ENCODE peak calls at places on chromosomes 11 and 22, in five cellular contexts. One of them, this sample, is unnamed.

GRCh38 chr11:94104734-94105133 is 23.9 kb upstream of the PANX1 start:
- DNase-seq in H1: no peak
- DNase-seq in neuronal stem cell: no peak
- DNase-seq in H9: no peak
- DNase-seq in mesenchymal stem cell: no peak
- DNase-seq in this sample: no peak

GRCh38 chr11:17396598-17397310 is 8.3 kb upstream of the KCNJ11 start:
- DNase-seq in H1: no peak
- DNase-seq in mesenchymal stem cell: no peak
- DNase-seq in neuronal stem cell: no peak
- DNase-seq in H9: no peak
- DNase-seq in this sample: no peak

GRCh38 chr11:27839226-27839913 is 139.1 kb upstream of the BDNF start:
- DNase-seq in H1: no peak
- DNase-seq in mesenchymal stem cell: peak
- DNase-seq in H9: no peak
- DNase-seq in neuronal stem cell: no peak
- DNase-seq in this sample: peak

GRCh38 chr22:17633217-17633997 is 4.9 kb upstream of the ATP6V1E1 start:
- DNase-seq in mesenchymal stem cell: peak
- DNase-seq in neuronal stem cell: no peak
- DNase-seq in H9: no peak
- DNase-seq in H1: no peak
- DNase-seq in this sample: peak

GRCh38 chr11:79414644-79415317 is 26.0 kb downstream of the TENM4 start:
- DNase-seq in neuronal stem cell: no peak
- DNase-seq in mesenchymal stem cell: peak
- DNase-seq in H9: no peak
- DNase-seq in H1: no peak
- DNase-seq in this sample: peak

GRCh38 chr11:121244861-121245260 is 47.7 kb upstream of the SC5D start:
- DNase-seq in H9: no peak
- DNase-seq in H1: no peak
- DNase-seq in mesenchymal stem cell: no peak
- DNase-seq in neuronal stem cell: no peak
- DNase-seq in this sample: no peak

GRCh38 chr11:78647986-78648875 is 73.6 kb upstream of the NARS2 start:
- DNase-seq in neuronal stem cell: no peak
- DNase-seq in H9: no peak
- DNase-seq in H1: no peak
- DNase-seq in mesenchymal stem cell: no peak
- DNase-seq in this sample: no peak

GRCh38 chr11:33402066-33402465 is 144.9 kb downstream of the HIPK3 start:
- DNase-seq in H1: no peak
- DNase-seq in mesenchymal stem cell: no peak
- DNase-seq in H9: no peak
- DNase-seq in neuronal stem cell: no peak
- DNase-seq in this sample: no peak

GRCh38 chr11:27882066-27882697 is 181.9 kb upstream of the BDNF start:
- DNase-seq in mesenchymal stem cell: peak
- DNase-seq in H1: no peak
- DNase-seq in neuronal stem cell: no peak
- DNase-seq in H9: no peak
- DNase-seq in this sample: peak

GRCh38 chr11:3959015-3959917 is 103.8 kb downstream of the STIM1 start:
- DNase-seq in neuronal stem cell: no peak
- DNase-seq in H9: no peak
- DNase-seq in H1: no peak
- DNase-seq in mesenchymal stem cell: peak
- DNase-seq in this sample: peak

GRCh38 chr22:30033137-30033536 is 47.1 kb upstream of the HORMAD2 start:
- DNase-seq in H1: no peak
- DNase-seq in H9: no peak
- DNase-seq in mesenchymal stem cell: no peak
- DNase-seq in neuronal stem cell: no peak
- DNase-seq in this sample: no peak

GRCh38 chr22:25942126-25942988 is 200.4 kb downstream of the MYO18B start:
- DNase-seq in H9: no peak
- DNase-seq in H1: no peak
- DNase-seq in neuronal stem cell: no peak
- DNase-seq in mesenchymal stem cell: no peak
- DNase-seq in this sample: no peak

GRCh38 chr22:31616315-31616980 is 45.6 kb downstream of the PISD start:
- DNase-seq in mesenchymal stem cell: no peak
- DNase-seq in H1: no peak
- DNase-seq in neuronal stem cell: no peak
- DNase-seq in H9: no peak
- DNase-seq in this sample: no peak

GRCh38 chr11:2771758-2772466 is 72.1 kb upstream of the KCNQ1OT1 start:
- DNase-seq in mesenchymal stem cell: no peak
- DNase-seq in H1: no peak
- DNase-seq in H9: peak
- DNase-seq in neuronal stem cell: no peak
- DNase-seq in this sample: no peak

GRCh38 chr11:96102664-96103068 is 178.8 kb upstream of the MTMR2 start:
- DNase-seq in neuronal stem cell: no peak
- DNase-seq in H1: no peak
- DNase-seq in mesenchymal stem cell: peak
- DNase-seq in H9: no peak
- DNase-seq in this sample: peak

GRCh38 chr22:39220897-39221850 is 23.6 kb downstream of the PDGFB start:
- DNase-seq in neuronal stem cell: no peak
- DNase-seq in H1: no peak
- DNase-seq in mesenchymal stem cell: no peak
- DNase-seq in H9: peak
- DNase-seq in this sample: peak

GRCh38 chr22:45903355-45904149 is 73.4 kb downstream of the WNT7B start:
- DNase-seq in H9: no peak
- DNase-seq in neuronal stem cell: no peak
- DNase-seq in mesenchymal stem cell: peak
- DNase-seq in H1: no peak
- DNase-seq in this sample: peak

GRCh38 chr11:7655253-7656217 is 17.8 kb downstream of the CYB5R2 start:
- DNase-seq in mesenchymal stem cell: no peak
- DNase-seq in neuronal stem cell: no peak
- DNase-seq in H1: no peak
- DNase-seq in H9: no peak
- DNase-seq in this sample: no peak

GRCh38 chr22:41092023-41092817 is at the start of gene EP300:
- DNase-seq in H1: no peak
- DNase-seq in mesenchymal stem cell: peak
- DNase-seq in H9: peak
- DNase-seq in neuronal stem cell: peak
- DNase-seq in this sample: peak

GRCh38 chr22:45131749-45132148 is 32.0 kb upstream of the NUP50 start:
- DNase-seq in H9: no peak
- DNase-seq in mesenchymal stem cell: no peak
- DNase-seq in neuronal stem cell: no peak
- DNase-seq in H1: no peak
- DNase-seq in this sample: no peak

GRCh38 chr11:65262775-65263174 is 1.0 kb downstream of the POLA2 start:
- DNase-seq in mesenchymal stem cell: no peak
- DNase-seq in H9: no peak
- DNase-seq in H1: no peak
- DNase-seq in neuronal stem cell: no peak
- DNase-seq in this sample: no peak

GRCh38 chr11:102345923-102346322 is 1.1 kb upstream of the BIRC2 start:
- DNase-seq in H1: no peak
- DNase-seq in neuronal stem cell: peak
- DNase-seq in mesenchymal stem cell: peak
- DNase-seq in H9: no peak
- DNase-seq in this sample: peak

GRCh38 chr11:2303627-2304155 is 1.9 kb downstream of the TSPAN32 start:
- DNase-seq in H1: no peak
- DNase-seq in neuronal stem cell: no peak
- DNase-seq in H9: peak
- DNase-seq in mesenchymal stem cell: no peak
- DNase-seq in this sample: no peak

GRCh38 chr22:43851058-43851978 is 11.0 kb downstream of the SULT4A1 start:
- DNase-seq in H1: no peak
- DNase-seq in mesenchymal stem cell: no peak
- DNase-seq in H9: peak
- DNase-seq in neuronal stem cell: no peak
- DNase-seq in this sample: no peak

GRCh38 chr11:75313457-75314272 is 37.8 kb downstream of the ARRB1 start:
- DNase-seq in H9: no peak
- DNase-seq in neuronal stem cell: no peak
- DNase-seq in H1: no peak
- DNase-seq in mesenchymal stem cell: peak
- DNase-seq in this sample: peak

GRCh38 chr11:116422556-116422955 is 350.2 kb downstream of the BUD13 start:
- DNase-seq in mesenchymal stem cell: no peak
- DNase-seq in neuronal stem cell: no peak
- DNase-seq in H1: no peak
- DNase-seq in H9: no peak
- DNase-seq in this sample: no peak

GRCh38 chr11:102950622-102951081 is 4.9 kb downstream of the MMP13 start:
- DNase-seq in H9: no peak
- DNase-seq in neuronal stem cell: no peak
- DNase-seq in H1: no peak
- DNase-seq in mesenchymal stem cell: peak
- DNase-seq in this sample: peak

GRCh38 chr11:19498986-19499669 is 213.5 kb upstream of the NAV2 start:
- DNase-seq in H1: no peak
- DNase-seq in mesenchymal stem cell: peak
- DNase-seq in neuronal stem cell: no peak
- DNase-seq in H9: no peak
- DNase-seq in this sample: peak

GRCh38 chr11:2808850-2809847 is 76.4 kb downstream of the CDKN1C start:
- DNase-seq in H1: no peak
- DNase-seq in neuronal stem cell: no peak
- DNase-seq in mesenchymal stem cell: no peak
- DNase-seq in H9: no peak
- DNase-seq in this sample: no peak

GRCh38 chr11:86910592-86910991 is 44.6 kb downstream of the FZD4 start:
- DNase-seq in H9: no peak
- DNase-seq in H1: no peak
- DNase-seq in mesenchymal stem cell: no peak
- DNase-seq in neuronal stem cell: no peak
- DNase-seq in this sample: peak

GRCh38 chr11:102111787-102112653 is 1.8 kb downstream of the YAP1 start:
- DNase-seq in mesenchymal stem cell: peak
- DNase-seq in H9: no peak
- DNase-seq in neuronal stem cell: no peak
- DNase-seq in H1: peak
- DNase-seq in this sample: peak

GRCh38 chr11:45209904-45210699 is 63.7 kb downstream of the PRDM11 start:
- DNase-seq in neuronal stem cell: peak
- DNase-seq in H9: peak
- DNase-seq in H1: no peak
- DNase-seq in mesenchymal stem cell: peak
- DNase-seq in this sample: peak

GRCh38 chr22:46029036-46029435 is 52.1 kb upstream of the WNT7B start:
- DNase-seq in H9: no peak
- DNase-seq in mesenchymal stem cell: no peak
- DNase-seq in neuronal stem cell: no peak
- DNase-seq in H1: no peak
- DNase-seq in this sample: no peak

GRCh38 chr11:75656044-75656726 is 12.7 kb downstream of the MAP6 start:
- DNase-seq in mesenchymal stem cell: no peak
- DNase-seq in H1: no peak
- DNase-seq in neuronal stem cell: no peak
- DNase-seq in H9: no peak
- DNase-seq in this sample: peak

GRCh38 chr11:114085965-114086364 is 26.5 kb downstream of the ZBTB16 start:
- DNase-seq in H9: no peak
- DNase-seq in mesenchymal stem cell: no peak
- DNase-seq in neuronal stem cell: no peak
- DNase-seq in H1: no peak
- DNase-seq in this sample: no peak

GRCh38 chr11:19876750-19877149 is 164.1 kb downstream of the NAV2 start:
- DNase-seq in mesenchymal stem cell: no peak
- DNase-seq in H9: no peak
- DNase-seq in neuronal stem cell: no peak
- DNase-seq in H1: no peak
- DNase-seq in this sample: no peak

GRCh38 chr22:35938226-35938625 is 90.4 kb downstream of the RBFOX2 start:
- DNase-seq in neuronal stem cell: no peak
- DNase-seq in H9: no peak
- DNase-seq in mesenchymal stem cell: no peak
- DNase-seq in H1: no peak
- DNase-seq in this sample: no peak

GRCh38 chr11:124644426-124645280 is 22.0 kb downstream of the TBRG1 start:
- DNase-seq in H9: peak
- DNase-seq in neuronal stem cell: peak
- DNase-seq in mesenchymal stem cell: peak
- DNase-seq in H1: no peak
- DNase-seq in this sample: peak

GRCh38 chr11:61754534-61755482 is 2.4 kb downstream of the MYRF start:
- DNase-seq in H1: no peak
- DNase-seq in mesenchymal stem cell: peak
- DNase-seq in H9: no peak
- DNase-seq in neuronal stem cell: no peak
- DNase-seq in this sample: peak
- H3K14ac ChIP-seq in H1: no peak
- H3K14ac ChIP-seq in mesenchymal stem cell: peak
- H3K14ac ChIP-seq in H9: no peak
- H3K14ac ChIP-seq in neuronal stem cell: no peak
- H3K14ac ChIP-seq in this sample: no peak

GRCh38 chr11:57325735-57326048 is 940 bp upstream of the TNKS1BP1 start:
- DNase-seq in H9: no peak
- DNase-seq in H1: no peak
- DNase-seq in neuronal stem cell: no peak
- DNase-seq in mesenchymal stem cell: no peak
- DNase-seq in this sample: no peak
- H3K14ac ChIP-seq in H9: peak
- H3K14ac ChIP-seq in H1: no peak
- H3K14ac ChIP-seq in neuronal stem cell: no peak
- H3K14ac ChIP-seq in mesenchymal stem cell: no peak
- H3K14ac ChIP-seq in this sample: peak

GRCh38 chr11:447923-448731 is 2.0 kb upstream of the PTDSS2 start:
- DNase-seq in H9: peak
- DNase-seq in neuronal stem cell: peak
- DNase-seq in mesenchymal stem cell: peak
- DNase-seq in H1: peak
- DNase-seq in this sample: peak
- H3K14ac ChIP-seq in H9: peak
- H3K14ac ChIP-seq in neuronal stem cell: peak
- H3K14ac ChIP-seq in mesenchymal stem cell: peak
- H3K14ac ChIP-seq in H1: no peak
- H3K14ac ChIP-seq in this sample: peak

GRCh38 chr11:62542111-62542745 is 4.4 kb downstream of the AHNAK start:
- DNase-seq in H1: no peak
- DNase-seq in neuronal stem cell: no peak
- DNase-seq in mesenchymal stem cell: no peak
- DNase-seq in H9: no peak
- DNase-seq in this sample: peak

GRCh38 chr11:62539238-62539925 is 7.2 kb downstream of the AHNAK start:
- DNase-seq in neuronal stem cell: no peak
- DNase-seq in H9: no peak
- DNase-seq in mesenchymal stem cell: peak
- DNase-seq in H1: no peak
- DNase-seq in this sample: peak

GRCh38 chr11:62538470-62539237 is 8.0 kb downstream of the AHNAK start:
- DNase-seq in neuronal stem cell: no peak
- DNase-seq in H9: no peak
- DNase-seq in H1: no peak
- DNase-seq in mesenchymal stem cell: no peak
- DNase-seq in this sample: no peak

GRCh38 chr11:62542750-62543567 is 3.6 kb downstream of the AHNAK start:
- DNase-seq in mesenchymal stem cell: peak
- DNase-seq in H1: no peak
- DNase-seq in neuronal stem cell: peak
- DNase-seq in H9: peak
- DNase-seq in this sample: peak

GRCh38 chr11:62540804-62541671 is 5.6 kb downstream of the AHNAK start:
- DNase-seq in mesenchymal stem cell: peak
- DNase-seq in H9: no peak
- DNase-seq in H1: no peak
- DNase-seq in neuronal stem cell: no peak
- DNase-seq in this sample: peak
- H3K14ac ChIP-seq in mesenchymal stem cell: peak
- H3K14ac ChIP-seq in H9: no peak
- H3K14ac ChIP-seq in H1: no peak
- H3K14ac ChIP-seq in neuronal stem cell: no peak
- H3K14ac ChIP-seq in this sample: peak

This sample was measured in IMR-90.